ENCODE peak calls at places on chromosome 3, in five cellular contexts. Q, D, Y, G and P are unnamed samples.

GRCh38 chr3:57972421-57973111 is 35.7 kb upstream of the FLNB start:
- DNase-seq in Q (peak), D (no peak), Y (no peak), G (no peak), P (no peak)

GRCh38 chr3:176650478-176650877 is 546.8 kb downstream of the TBL1XR1 start:
- DNase-seq in Q (peak), D (no peak), Y (no peak), G (peak), P (no peak)

GRCh38 chr3:124582621-124583437 is 147.4 kb upstream of the UMPS start:
- DNase-seq in Q (no peak), D (no peak), Y (peak), G (no peak), P (no peak)

GRCh38 chr3:171417137-171417536 is 43.1 kb downstream of the TNIK start:
- DNase-seq in Q (no peak), D (no peak), Y (no peak), G (no peak), P (no peak)

GRCh38 chr3:40877651-40878463 is 321.4 kb upstream of the CTNNB1 start:
- DNase-seq in Q (no peak), D (no peak), Y (peak), G (no peak), P (no peak)

GRCh38 chr3:32460031-32460749 is 42.5 kb downstream of the CMTM6 start:
- DNase-seq in Q (no peak), D (peak), Y (no peak), G (peak), P (no peak)

GRCh38 chr3:97692406-97692805 is 72.2 kb upstream of the ARL6 start:
- DNase-seq in Q (no peak), D (no peak), Y (no peak), G (no peak), P (no peak)

GRCh38 chr3:72274511-72275295 is 489.8 kb upstream of the PROK2 start:
- DNase-seq in Q (peak), D (no peak), Y (no peak), G (no peak), P (no peak)

GRCh38 chr3:159260049-159260662 is 458.3 kb downstream of the MFSD1 start:
- DNase-seq in Q (peak), D (peak), Y (peak), G (peak), P (no peak)

GRCh38 chr3:111863942-111864341 is 4.9 kb downstream of the PHLDB2 start:
- DNase-seq in Q (no peak), D (no peak), Y (no peak), G (no peak), P (no peak)

GRCh38 chr3:9623148-9623547 is 26.2 kb upstream of the MTMR14 start:
- DNase-seq in Q (no peak), D (no peak), Y (no peak), G (no peak), P (no peak)

GRCh38 chr3:40801276-40801675 is 276.5 kb downstream of the ZNF621 start:
- DNase-seq in Q (no peak), D (no peak), Y (no peak), G (no peak), P (no peak)

GRCh38 chr3:195237981-195238625 is 32.9 kb downstream of the XXYLT1 start:
- DNase-seq in Q (no peak), D (no peak), Y (no peak), G (no peak), P (no peak)

GRCh38 chr3:169453256-169454059 is 210.1 kb downstream of the MECOM start:
- DNase-seq in Q (no peak), D (no peak), Y (no peak), G (peak), P (no peak)

GRCh38 chr3:104820959-104821358 is 545.8 kb upstream of the ALCAM start:
- DNase-seq in Q (no peak), D (no peak), Y (no peak), G (no peak), P (no peak)

GRCh38 chr3:150970665-150971327 is 1.7 kb downstream of the CLRN1 start:
- DNase-seq in Q (peak), D (no peak), Y (no peak), G (no peak), P (no peak)

GRCh38 chr3:49720383-49721164 is 1.1 kb upstream of the AMIGO3 start:
- DNase-seq in Q (no peak), D (no peak), Y (no peak), G (no peak), P (no peak)

GRCh38 chr3:155321418-155321817 is 27.9 kb upstream of the STRIT1 start:
- DNase-seq in Q (no peak), D (no peak), Y (no peak), G (no peak), P (no peak)

GRCh38 chr3:112980080-112980479 is 5.2 kb upstream of the CD200R1 start:
- DNase-seq in Q (no peak), D (no peak), Y (peak), G (no peak), P (no peak)

GRCh38 chr3:134427400-134428111 is 53.3 kb upstream of the AMOTL2 start:
- DNase-seq in Q (peak), D (no peak), Y (peak), G (no peak), P (no peak)

GRCh38 chr3:186646106-186646505 is 5.9 kb downstream of the FETUB start:
- DNase-seq in Q (no peak), D (no peak), Y (no peak), G (no peak), P (no peak)

GRCh38 chr3:172751188-172751571 is 654 bp downstream of the ECT2 start:
- DNase-seq in Q (peak), D (no peak), Y (no peak), G (peak), P (no peak)

GRCh38 chr3:66593978-66594377 is 93.2 kb upstream of the LRIG1 start:
- DNase-seq in Q (peak), D (no peak), Y (peak), G (no peak), P (no peak)

GRCh38 chr3:61730577-61731231 is 169.3 kb downstream of the PTPRG start:
- DNase-seq in Q (no peak), D (no peak), Y (no peak), G (no peak), P (no peak)

GRCh38 chr3:126704494-126705214 is 614 bp downstream of the CHCHD6 start:
- DNase-seq in Q (no peak), D (no peak), Y (no peak), G (no peak), P (no peak)

GRCh38 chr3:103684956-103685355 is 1250.1 kb downstream of the ZPLD1 start:
- DNase-seq in Q (no peak), D (no peak), Y (no peak), G (no peak), P (no peak)

GRCh38 chr3:132356568-132356967 is 39.4 kb downstream of the ACP3 start:
- DNase-seq in Q (no peak), D (no peak), Y (no peak), G (no peak), P (no peak)

GRCh38 chr3:35679409-35680080 is 40.2 kb downstream of the ARPP21 start:
- DNase-seq in Q (no peak), D (no peak), Y (no peak), G (no peak), P (no peak)

GRCh38 chr3:120113128-120114116 is 19.2 kb upstream of the GSK3B start:
- DNase-seq in Q (peak), D (no peak), Y (no peak), G (no peak), P (no peak)

GRCh38 chr3:171435757-171436156 is 24.4 kb downstream of the TNIK start:
- DNase-seq in Q (no peak), D (no peak), Y (no peak), G (no peak), P (no peak)

GRCh38 chr3:64216706-64217105 is 8.6 kb downstream of the PRICKLE2 start:
- DNase-seq in Q (no peak), D (no peak), Y (no peak), G (no peak), P (no peak)

GRCh38 chr3:68378631-68379030 is 553.7 kb downstream of the TAFA4 start:
- DNase-seq in Q (no peak), D (no peak), Y (no peak), G (no peak), P (no peak)

GRCh38 chr3:119350114-119350513 is 55.9 kb downstream of the ARHGAP31 start:
- DNase-seq in Q (no peak), D (peak), Y (no peak), G (no peak), P (no peak)

GRCh38 chr3:141266797-141267555 is 35.4 kb downstream of the PXYLP1 start:
- DNase-seq in Q (no peak), D (no peak), Y (no peak), G (no peak), P (no peak)

GRCh38 chr3:54056521-54056920 is 65.8 kb upstream of the CACNA2D3 start:
- DNase-seq in Q (no peak), D (no peak), Y (no peak), G (no peak), P (no peak)
- TF ChIP-seq ESRRA in Q (no peak), D (no peak), Y (no peak), G (no peak), P (no peak)

GRCh38 chr3:52428151-52429005 is 16.5 kb downstream of the SEMA3G start:
- DNase-seq in Q (peak), D (peak), Y (peak), G (peak), P (no peak)
- TF ChIP-seq ESRRA in Q (no peak), D (no peak), Y (no peak), G (no peak), P (no peak)

GRCh38 chr3:56355570-56356185 is 112.6 kb downstream of the ERC2 start:
- DNase-seq in Q (peak), D (no peak), Y (peak), G (no peak), P (no peak)

GRCh38 chr3:56356820-56357219 is 111.4 kb downstream of the ERC2 start:
- DNase-seq in Q (no peak), D (no peak), Y (no peak), G (no peak), P (no peak)

GRCh38 chr3:56361731-56362130 is 106.5 kb downstream of the ERC2 start:
- DNase-seq in Q (no peak), D (no peak), Y (no peak), G (no peak), P (no peak)

GRCh38 chr3:56351496-56351895 is 116.8 kb downstream of the ERC2 start:
- DNase-seq in Q (no peak), D (no peak), Y (no peak), G (no peak), P (no peak)

DNA sequence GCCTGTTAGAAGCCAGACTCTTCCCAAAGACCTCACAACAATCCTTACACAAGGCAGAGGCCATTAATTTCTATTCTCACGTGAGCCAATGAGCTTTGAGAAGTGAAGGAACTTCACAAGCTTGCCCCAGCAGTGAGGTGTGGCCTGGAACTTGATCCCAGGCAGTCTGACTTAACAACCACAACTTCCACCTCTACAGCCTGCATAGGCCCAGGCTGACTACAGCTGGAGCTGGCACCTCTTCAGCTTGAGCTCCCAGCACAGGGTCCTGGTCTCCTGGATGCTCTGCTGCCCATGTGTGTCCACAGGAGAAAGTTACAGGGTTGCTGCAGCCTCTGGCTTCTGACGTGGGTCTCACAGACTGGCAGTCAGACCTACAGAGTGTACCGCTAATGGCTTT is 111.0 kb downstream of the ERC2 start:
- DNase-seq in Q (no peak), D (no peak), Y (no peak), G (no peak), P (no peak)
- TF ChIP-seq ESRRA in Q (no peak), D (no peak), Y (no peak), G (no peak), P (no peak)

DNA sequence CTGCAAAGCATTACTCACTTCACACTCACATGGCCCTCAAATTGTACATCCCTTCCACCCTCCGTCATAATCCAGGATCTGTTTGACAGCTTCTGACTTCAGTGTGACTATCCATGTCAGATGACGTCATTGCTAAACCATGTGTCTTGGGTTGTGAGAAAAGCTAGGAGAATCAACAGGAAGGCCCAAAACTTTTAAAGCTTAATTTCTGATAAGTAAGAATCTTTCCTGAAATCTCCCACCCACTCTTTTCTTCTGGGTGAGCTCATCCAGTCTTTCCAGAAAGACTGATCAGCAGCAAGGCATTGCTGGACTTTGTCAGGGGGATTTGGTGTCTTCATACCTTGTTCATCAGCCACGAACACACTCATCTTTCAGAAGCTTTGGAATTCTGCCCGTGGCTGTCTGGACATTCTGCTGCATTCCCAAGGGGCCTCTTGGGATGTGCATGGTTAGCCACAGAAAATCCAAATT is 11.5 kb upstream of the LMCD1 start:
- DNase-seq in Q (peak), D (no peak), Y (peak), G (no peak), P (no peak)
- TF ChIP-seq ESRRA in Q (no peak), D (no peak), Y (no peak), G (no peak), P (no peak)